ENCODE peak calls at places on chromosome 17, in five cellular contexts. X is SK-N-SH, A is H1, T is GM12878, U is K562. B is an unnamed sample.

GRCh38 chr17:59840908-59841666 is 51.7 kb downstream of the TUBD1 start:
- DNase-seq in X (no peak), A (no peak), T (no peak), U (no peak), B (no peak)

GRCh38 chr17:32755045-32755805 is 121.7 kb downstream of the MYO1D start:
- DNase-seq in X (peak), A (no peak), T (no peak), U (peak), B (peak)

GRCh38 chr17:72599891-72600290 is 479.1 kb downstream of the SOX9 start:
- DNase-seq in X (no peak), A (no peak), T (no peak), U (no peak), B (no peak)

GRCh38 chr17:38861399-38861843 is 7.9 kb upstream of the RPL23 start:
- DNase-seq in X (no peak), A (no peak), T (no peak), U (no peak), B (peak)

GRCh38 chr17:67836205-67836987 is 11.1 kb downstream of the BPTF start:
- DNase-seq in X (no peak), A (no peak), T (no peak), U (no peak), B (no peak)

GRCh38 chr17:71224824-71225575 is 895.8 kb upstream of the SOX9 start:
- DNase-seq in X (peak), A (no peak), T (no peak), U (no peak), B (no peak)

GRCh38 chr17:67829331-67829730 is 4.0 kb downstream of the BPTF start:
- DNase-seq in X (no peak), A (peak), T (peak), U (no peak), B (no peak)

GRCh38 chr17:64234961-64235360 is 28.1 kb downstream of the TEX2 start:
- DNase-seq in X (no peak), A (no peak), T (no peak), U (no peak), B (no peak)

GRCh38 chr17:72386619-72387237 is 265.9 kb downstream of the SOX9 start:
- DNase-seq in X (no peak), A (no peak), T (no peak), U (no peak), B (peak)

GRCh38 chr17:17871913-17872312 is 35.1 kb upstream of the SREBF1 start:
- DNase-seq in X (no peak), A (no peak), T (no peak), U (no peak), B (no peak)

GRCh38 chr17:81004336-81005015 is 12.8 kb downstream of the CHMP6 start:
- DNase-seq in X (peak), A (no peak), T (no peak), U (no peak), B (no peak)

GRCh38 chr17:18182978-18183333 is 672 bp upstream of the ALKBH5 start:
- DNase-seq in X (peak), A (peak), T (no peak), U (peak), B (no peak)

GRCh38 chr17:19270951-19271611 is 33.9 kb downstream of the EPN2 start:
- DNase-seq in X (no peak), A (no peak), T (peak), U (peak), B (no peak)

DNA sequence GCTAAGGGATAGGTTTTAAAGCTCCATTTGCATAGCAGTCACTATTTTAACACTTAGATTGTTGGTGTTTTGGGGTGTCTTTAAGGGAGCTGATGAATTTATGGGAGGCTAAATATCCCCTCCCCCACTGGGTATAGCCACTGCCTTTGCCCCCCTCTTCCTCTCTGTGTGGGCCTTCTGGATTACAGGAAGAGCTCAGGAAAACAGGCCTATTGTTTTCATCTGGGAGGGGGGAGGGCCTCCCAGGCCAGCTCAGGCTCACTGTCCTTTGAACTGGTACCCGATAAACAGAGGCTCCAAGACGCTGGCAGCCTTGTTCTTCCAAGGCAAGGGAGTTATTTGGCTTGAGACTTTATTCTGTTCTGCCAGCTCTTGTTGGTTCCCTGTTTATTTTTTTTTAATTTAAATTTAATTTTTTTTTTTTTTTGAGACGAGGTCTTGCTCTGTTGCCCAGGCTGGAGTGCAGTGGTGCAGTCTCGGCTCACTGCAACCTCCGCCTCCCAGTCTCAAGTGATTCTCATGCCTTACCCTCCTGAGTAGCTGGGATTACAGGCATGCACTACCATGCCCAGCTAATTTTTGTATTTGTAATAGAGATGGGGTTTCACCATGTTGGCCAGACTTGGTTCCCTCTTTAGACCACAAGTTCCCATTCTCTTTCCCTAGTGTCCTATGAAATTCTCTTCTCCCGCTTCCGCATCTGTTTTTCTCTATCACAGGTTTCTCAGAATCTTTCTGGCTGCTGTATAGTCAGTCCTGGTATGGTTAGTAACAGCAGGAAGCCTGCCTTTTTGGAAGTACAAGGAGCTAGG is 25.1 kb downstream of the MINK1 start:
- DNase-seq in X (peak), A (no peak), T (no peak), U (no peak), B (peak)
- TF ChIP-seq RAD21 in X (no peak), A (no peak), T (no peak), U (no peak), B (no peak)

DNA sequence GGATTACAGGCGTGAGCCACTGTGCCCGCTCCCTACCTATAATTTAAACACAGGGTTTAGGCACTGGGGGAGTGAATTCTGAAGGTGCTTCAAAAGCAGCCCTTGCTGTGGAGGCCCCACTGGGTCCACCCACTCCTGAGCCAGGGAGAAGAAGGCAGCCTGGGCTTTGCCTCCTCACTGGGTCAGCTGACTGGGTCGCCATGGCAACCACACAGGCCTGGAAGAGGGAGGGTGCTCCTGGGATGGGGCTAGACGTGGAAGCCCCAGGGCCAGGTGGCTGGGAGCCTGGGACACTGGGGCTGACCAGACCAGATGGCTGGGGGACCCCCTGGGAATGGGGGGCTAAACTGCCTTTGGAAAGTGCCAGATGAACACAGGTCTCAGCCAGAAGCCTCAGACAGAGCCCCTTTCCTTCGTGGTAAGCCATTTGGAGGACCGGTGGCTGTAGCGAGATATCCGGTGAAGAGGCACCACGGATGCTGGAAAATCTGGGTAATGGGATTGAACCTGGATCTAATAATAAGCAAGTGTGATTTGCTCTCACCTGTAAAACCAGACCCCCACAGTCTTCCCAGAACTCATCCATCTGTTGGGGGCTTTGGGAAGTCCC is 32.9 kb downstream of the TRARG1 start:
- DNase-seq in X (peak), A (peak), T (no peak), U (peak), B (peak)
- TF ChIP-seq YY1 in X (no peak), A (no peak), T (no peak), U (no peak), B (no peak)

GRCh38 chr17:76683011-76683755 is 27.6 kb downstream of the MXRA7 start:
- DNase-seq in X (peak), A (peak), T (no peak), U (peak), B (no peak)

GRCh38 chr17:76683921-76684745 is 26.6 kb downstream of the MXRA7 start:
- DNase-seq in X (peak), A (no peak), T (no peak), U (no peak), B (no peak)

GRCh38 chr17:76681222-76682137 is 29.3 kb downstream of the MXRA7 start:
- DNase-seq in X (peak), A (peak), T (no peak), U (peak), B (peak)

GRCh38 chr17:76684756-76685155 is 26.0 kb downstream of the MXRA7 start:
- DNase-seq in X (no peak), A (no peak), T (no peak), U (no peak), B (no peak)

DNA sequence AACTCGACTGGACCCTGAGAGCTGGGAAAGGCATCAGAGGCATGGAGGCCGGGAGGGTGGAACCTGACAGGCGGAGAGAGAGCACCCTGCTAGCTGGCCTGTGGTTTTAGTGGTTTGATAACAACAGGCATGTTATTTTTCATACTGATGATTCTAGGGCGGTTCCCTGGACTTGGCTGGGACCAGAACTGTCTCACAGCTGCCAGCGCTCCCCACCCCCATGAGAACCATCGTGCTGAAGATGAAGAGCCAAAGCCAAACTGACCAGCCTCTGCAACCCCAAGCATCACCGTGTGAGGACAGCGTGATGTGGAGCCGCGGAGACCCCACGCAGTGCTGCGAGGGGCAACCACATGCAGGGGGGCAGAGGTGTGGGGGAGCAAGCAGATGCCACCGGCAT is 28.5 kb downstream of the MXRA7 start:
- DNase-seq in X (no peak), A (no peak), T (no peak), U (no peak), B (no peak)
- TF ChIP-seq RFX5 in X (no peak), A (no peak), T (no peak), U (no peak), B (no peak)

GRCh38 chr17:14784997-14785696 is 480.0 kb downstream of the PMP22 start:
- DNase-seq in X (no peak), A (no peak), T (no peak), U (no peak), B (peak)
- TF ChIP-seq RAD21 in X (no peak), A (peak), T (no peak), U (no peak), B (peak)

GRCh38 chr17:35496470-35497290 is 40.8 kb downstream of the SLFN12L start:
- DNase-seq in X (no peak), A (peak), T (no peak), U (no peak), B (no peak)

GRCh38 chr17:35499548-35499947 is 37.9 kb downstream of the SLFN12L start:
- DNase-seq in X (no peak), A (no peak), T (no peak), U (no peak), B (no peak)

GRCh38 chr17:35493040-35493439 is 44.4 kb downstream of the SLFN12L start:
- DNase-seq in X (no peak), A (no peak), T (no peak), U (no peak), B (no peak)

DNA sequence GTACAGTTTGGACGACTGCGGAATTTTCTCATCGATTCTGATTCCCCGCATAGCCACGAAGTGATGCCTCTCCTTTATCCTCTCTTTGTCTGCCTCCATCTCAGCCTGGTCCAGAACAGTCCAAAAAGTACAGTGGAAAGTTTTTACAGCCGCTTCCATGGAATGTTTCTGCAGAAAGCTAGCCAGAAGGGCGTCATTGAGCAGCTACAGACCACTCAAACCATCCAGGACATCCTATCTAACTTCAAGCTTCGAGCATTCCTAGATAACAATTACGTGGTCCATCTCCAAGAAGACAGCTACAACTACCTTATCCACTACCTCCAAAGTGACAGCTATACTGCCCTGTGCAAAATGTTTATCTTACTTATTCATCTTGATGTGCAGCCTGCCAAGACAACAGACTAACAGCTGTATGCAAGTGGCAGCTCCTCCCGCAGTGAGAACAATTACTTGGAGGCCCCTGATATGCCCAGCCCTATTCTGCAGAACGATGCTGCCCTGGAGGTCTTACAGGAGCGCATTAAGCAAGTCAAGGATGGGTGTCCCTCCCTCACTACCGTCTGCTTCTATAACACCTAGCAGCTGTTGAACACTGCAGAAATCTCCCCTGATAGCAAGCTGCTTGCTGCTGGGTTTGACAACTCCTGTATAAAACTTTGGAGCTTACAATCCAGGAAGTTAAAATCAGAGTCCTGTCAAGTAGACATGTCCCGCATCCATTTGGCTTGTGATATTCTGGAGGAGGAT is 38.9 kb downstream of the SLFN12L start:
- DNase-seq in X (no peak), A (no peak), T (no peak), U (no peak), B (no peak)
- TF ChIP-seq YY1 in X (no peak), A (no peak), T (no peak), U (no peak), B (no peak)